ENCODE peak calls at places on chromosomes 5 and 9, in four cellular contexts. T is NCI-H2029 treated with DMSO at 0.1 percent for 48 hours, Z is SIG-M5, Y is upper lobe of right lung. N is an unnamed sample.

GRCh38 chr9:108816037-108816436 is 39.7 kb downstream of the ACTL7B start:
- DNase-seq in Y (peak; percentile 81), Z (peak; percentile 4), T (no peak), N (peak; percentile 22)

GRCh38 chr5:14213253-14213652 is 70.1 kb downstream of the TRIO start:
- DNase-seq in Z (no peak), Y (no peak), T (no peak), N (no peak)

GRCh38 chr5:81778642-81779041 is 27.7 kb upstream of the SSBP2 start:
- DNase-seq in T (no peak), Y (no peak), Z (no peak), N (no peak)

GRCh38 chr9:126986506-126986951 is 71.9 kb downstream of the RALGPS1 start:
- DNase-seq in Y (no peak), Z (no peak), T (no peak), N (no peak)

GRCh38 chr5:119355636-119356383 is at the start of gene TNFAIP8:
- DNase-seq in Y (peak; percentile 87), T (no peak), Z (no peak), N (peak; percentile 86)

GRCh38 chr5:168889039-168889438 is 309.9 kb upstream of the PANK3 start:
- DNase-seq in Y (no peak), Z (no peak), T (no peak), N (no peak)

GRCh38 chr9:86614871-86615849 is 260.9 kb upstream of the TUT7 start:
- DNase-seq in Z (no peak), T (no peak), Y (no peak), N (peak; percentile 46)

GRCh38 chr9:136179761-136180160 is 25.2 kb downstream of the LHX3 start:
- DNase-seq in Z (no peak), T (no peak), Y (no peak), N (no peak)

GRCh38 chr5:96112703-96113102 is 151.1 kb upstream of the ELL2 start:
- DNase-seq in Y (no peak), Z (no peak), T (no peak), N (no peak)

GRCh38 chr5:2634399-2635176 is 116.9 kb downstream of the IRX2 start:
- DNase-seq in Y (no peak), T (no peak), Z (no peak), N (peak; percentile 75)

GRCh38 chr9:127785933-127786772 is at the start of gene CDK9:
- DNase-seq in Y (peak; percentile 96), Z (peak; percentile 34), T (peak; percentile 37), N (peak; percentile 99)

GRCh38 chr5:111384220-111384619 is 128.1 kb downstream of the STARD4 start:
- DNase-seq in Z (no peak), Y (no peak), T (no peak), N (no peak)

GRCh38 chr9:14021871-14022525 is 291.9 kb downstream of the NFIB start:
- DNase-seq in Z (no peak), Y (no peak), T (no peak), N (no peak)

GRCh38 chr5:171521219-171521633 is 101.8 kb downstream of the FGF18 start:
- DNase-seq in Y (no peak), T (no peak), Z (no peak), N (peak; percentile 58)

GRCh38 chr5:149799119-149799623 is 69.1 kb downstream of the PPARGC1B start:
- DNase-seq in Y (no peak), Z (no peak), T (peak; percentile 85), N (no peak)

GRCh38 chr9:127898433-127899199 is 787 bp downstream of the ST6GALNAC6 start:
- DNase-seq in Z (no peak), Y (no peak), T (no peak), N (peak; percentile 83)

GRCh38 chr5:172005708-172006377 is 595 bp downstream of the FBXW11 start:
- DNase-seq in T (no peak), Y (peak; percentile 71), Z (no peak), N (peak; percentile 72)

GRCh38 chr9:116391306-116391900 is 237.8 kb downstream of the PAPPA start:
- DNase-seq in Y (no peak), T (no peak), Z (no peak), N (no peak)

GRCh38 chr5:149730620-149731331 is 666 bp downstream of the PPARGC1B start:
- DNase-seq in T (no peak), Y (peak; percentile 84), Z (no peak), N (peak; percentile 83)

GRCh38 chr9:107989099-107989498 is 499.5 kb upstream of the KLF4 start:
- DNase-seq in Z (no peak), Y (no peak), T (no peak), N (no peak)

GRCh38 chr5:159051431-159052281 is 48.1 kb downstream of the EBF1 start:
- DNase-seq in Y (peak; percentile 67), Z (no peak), T (no peak), N (peak; percentile 73)

GRCh38 chr5:116571568-116572321 is 2.9 kb downstream of the SEMA6A start:
- DNase-seq in T (no peak), Z (no peak), Y (no peak), N (peak; percentile 38)

GRCh38 chr5:93246093-93246855 is 334.7 kb downstream of the NR2F1-AS1 start:
- DNase-seq in Y (no peak), Z (no peak), T (no peak), N (no peak)

GRCh38 chr5:41182666-41183065 is 30.7 kb downstream of the C6 start:
- DNase-seq in Y (no peak), Z (no peak), T (no peak), N (no peak)

GRCh38 chr9:33162721-33163311 is 4.3 kb downstream of the B4GALT1 start:
- DNase-seq in Y (no peak), Z (no peak), T (no peak), N (no peak)

GRCh38 chr5:41929035-41929434 is 4.0 kb downstream of the FBXO4 start:
- DNase-seq in Z (no peak), T (no peak), Y (no peak), N (no peak)

GRCh38 chr9:74762950-74763349 is 124.8 kb downstream of the TRPM6 start:
- DNase-seq in Y (no peak), T (no peak), Z (no peak), N (no peak)

GRCh38 chr9:14908221-14909206 is 1.7 kb downstream of the FREM1 start:
- DNase-seq in Y (no peak), T (no peak), Z (no peak), N (no peak)

GRCh38 chr5:206927-207536 is 10.9 kb downstream of the CCDC127 start:
- DNase-seq in Z (no peak), Y (no peak), T (no peak), N (peak; percentile 55)